ENCODE peak calls at places on chromosomes 4 and X, in five cellular contexts. One of them, this sample, is unnamed.

GRCh38 chr4:42655921-42656735 is 777 bp downstream of the ATP8A1 start:
- DNase-seq in PC-3: peak; percentile 63
- DNase-seq in naive thymus-derived CD4-positive, alpha-beta T cell: peak; percentile 42
- DNase-seq in right lobe of liver: peak; percentile 45
- DNase-seq in pancreas: peak; percentile 23
- DNase-seq in this sample: peak; percentile 78

GRCh38 chrX:135087867-135088266 is 32.5 kb downstream of the ETDB start:
- DNase-seq in PC-3: no peak
- DNase-seq in right lobe of liver: no peak
- DNase-seq in pancreas: no peak
- DNase-seq in naive thymus-derived CD4-positive, alpha-beta T cell: no peak
- DNase-seq in this sample: no peak

GRCh38 chr4:88097301-88097700 is 61.1 kb downstream of the ABCG2 start:
- DNase-seq in right lobe of liver: no peak
- DNase-seq in PC-3: no peak
- DNase-seq in pancreas: no peak
- DNase-seq in naive thymus-derived CD4-positive, alpha-beta T cell: no peak
- DNase-seq in this sample: no peak

GRCh38 chrX:6695717-6696116 is 160.8 kb upstream of the VCX3A start:
- DNase-seq in PC-3: no peak
- DNase-seq in pancreas: no peak
- DNase-seq in naive thymus-derived CD4-positive, alpha-beta T cell: no peak
- DNase-seq in right lobe of liver: no peak
- DNase-seq in this sample: no peak

GRCh38 chrX:101370888-101371504 is 15.0 kb downstream of the BTK start:
- DNase-seq in PC-3: no peak
- DNase-seq in pancreas: no peak
- DNase-seq in naive thymus-derived CD4-positive, alpha-beta T cell: no peak
- DNase-seq in right lobe of liver: no peak
- DNase-seq in this sample: no peak

GRCh38 chrX:85020216-85020615 is 16.5 kb downstream of the APOOL start:
- DNase-seq in right lobe of liver: no peak
- DNase-seq in pancreas: no peak
- DNase-seq in naive thymus-derived CD4-positive, alpha-beta T cell: no peak
- DNase-seq in PC-3: no peak
- DNase-seq in this sample: no peak

GRCh38 chrX:131728295-131729145 is 184.6 kb downstream of the OR13H1 start:
- DNase-seq in right lobe of liver: peak; percentile 46
- DNase-seq in PC-3: no peak
- DNase-seq in naive thymus-derived CD4-positive, alpha-beta T cell: peak; percentile 85
- DNase-seq in pancreas: no peak
- DNase-seq in this sample: peak; percentile 85

GRCh38 chr4:10716163-10716562 is 31.6 kb upstream of the CLNK start:
- DNase-seq in naive thymus-derived CD4-positive, alpha-beta T cell: no peak
- DNase-seq in PC-3: no peak
- DNase-seq in pancreas: no peak
- DNase-seq in right lobe of liver: no peak
- DNase-seq in this sample: no peak

GRCh38 chrX:132493095-132493494 is 4.3 kb upstream of the MBNL3 start:
- DNase-seq in PC-3: no peak
- DNase-seq in right lobe of liver: no peak
- DNase-seq in pancreas: no peak
- DNase-seq in naive thymus-derived CD4-positive, alpha-beta T cell: no peak
- DNase-seq in this sample: no peak

GRCh38 chr4:82017680-82018079 is 356.1 kb downstream of the HNRNPD start:
- DNase-seq in right lobe of liver: no peak
- DNase-seq in pancreas: no peak
- DNase-seq in PC-3: peak; percentile 57
- DNase-seq in naive thymus-derived CD4-positive, alpha-beta T cell: no peak
- DNase-seq in this sample: no peak

GRCh38 chr4:156949373-156949814 is 22.2 kb downstream of the PDGFC start:
- DNase-seq in pancreas: no peak
- DNase-seq in PC-3: peak; percentile 88
- DNase-seq in right lobe of liver: no peak
- DNase-seq in naive thymus-derived CD4-positive, alpha-beta T cell: no peak
- DNase-seq in this sample: no peak

GRCh38 chr4:180827610-180828009 is 1415.6 kb upstream of the TENM3 start:
- DNase-seq in naive thymus-derived CD4-positive, alpha-beta T cell: no peak
- DNase-seq in right lobe of liver: no peak
- DNase-seq in pancreas: no peak
- DNase-seq in PC-3: peak; percentile 23
- DNase-seq in this sample: no peak

GRCh38 chr4:15378055-15378454 is 49.8 kb upstream of the C1QTNF7 start:
- DNase-seq in PC-3: no peak
- DNase-seq in pancreas: no peak
- DNase-seq in right lobe of liver: no peak
- DNase-seq in naive thymus-derived CD4-positive, alpha-beta T cell: no peak
- DNase-seq in this sample: no peak

GRCh38 chr4:88605744-88606143 is 13.5 kb downstream of the HERC3 start:
- DNase-seq in naive thymus-derived CD4-positive, alpha-beta T cell: peak; percentile 18
- DNase-seq in right lobe of liver: no peak
- DNase-seq in PC-3: no peak
- DNase-seq in pancreas: no peak
- DNase-seq in this sample: no peak

GRCh38 chrX:30302957-30303356 is 6.2 kb downstream of the NR0B1 start:
- DNase-seq in naive thymus-derived CD4-positive, alpha-beta T cell: no peak
- DNase-seq in right lobe of liver: peak; percentile 24
- DNase-seq in pancreas: no peak
- DNase-seq in PC-3: peak; percentile 48
- DNase-seq in this sample: no peak

GRCh38 chrX:33415454-33415853 is 204.1 kb upstream of the DMD start:
- DNase-seq in PC-3: no peak
- DNase-seq in pancreas: no peak
- DNase-seq in right lobe of liver: no peak
- DNase-seq in naive thymus-derived CD4-positive, alpha-beta T cell: no peak
- DNase-seq in this sample: no peak

DNA sequence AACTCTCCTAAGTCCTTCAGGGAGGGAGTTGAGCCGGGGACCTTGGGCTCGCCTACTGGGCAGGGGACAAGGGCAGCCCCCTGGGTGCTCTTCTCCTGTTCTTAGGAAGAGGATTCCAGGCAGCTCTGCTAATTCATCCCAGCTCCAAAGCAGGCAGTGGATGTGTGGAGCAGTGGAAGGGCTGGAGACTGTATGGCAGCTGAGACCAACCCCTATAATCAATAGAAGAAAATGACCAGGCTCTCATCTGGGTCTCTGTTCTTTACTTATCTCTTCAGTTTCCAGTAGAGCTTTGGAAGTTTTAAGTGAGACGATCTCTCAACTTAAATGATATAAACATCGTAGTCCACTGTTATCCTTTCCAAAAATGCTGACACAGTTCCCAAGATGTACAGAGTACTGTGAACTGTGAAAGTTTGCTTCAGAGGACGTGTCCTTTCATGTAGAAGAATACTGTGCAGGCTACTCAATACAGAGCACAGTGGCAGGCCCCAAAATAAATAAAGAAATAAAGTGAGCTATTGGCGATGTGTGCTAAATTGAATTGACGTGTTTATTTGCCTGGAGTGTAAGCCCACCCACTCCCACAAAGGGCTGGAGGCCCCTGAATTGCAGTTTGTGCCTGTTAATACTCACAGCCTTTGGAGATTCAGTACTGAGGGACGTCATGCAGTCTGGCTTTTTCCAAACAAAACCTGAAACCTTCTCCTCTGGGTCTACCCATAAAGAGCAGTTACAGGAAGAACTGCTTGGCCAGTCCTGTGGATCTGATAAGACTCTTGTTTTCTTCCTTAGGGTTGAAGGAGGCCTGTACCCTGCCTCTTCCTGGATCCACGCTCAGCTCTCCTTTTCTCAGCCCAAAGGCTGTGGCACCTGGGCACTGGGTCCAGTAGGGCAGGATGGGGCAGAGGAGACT is 66.2 kb downstream of the SOWAHB start:
- DNase-seq in right lobe of liver: no peak
- DNase-seq in PC-3: no peak
- DNase-seq in naive thymus-derived CD4-positive, alpha-beta T cell: no peak
- DNase-seq in pancreas: no peak
- DNase-seq in this sample: no peak
- H3K27ac ChIP-seq in right lobe of liver: peak overlapping the region; percentile 94
- H3K27ac ChIP-seq in PC-3: peak overlapping the region; percentile 60
- H3K27ac ChIP-seq in naive thymus-derived CD4-positive, alpha-beta T cell: no peak overlapping the region
- H3K27ac ChIP-seq in pancreas: peak overlapping the region; percentile 74
- H3K27ac ChIP-seq in this sample: peak overlapping the region; percentile 75

GRCh38 chr4:139815646-139816601 is 150.3 kb downstream of the MGST2 start:
- DNase-seq in pancreas: no peak
- DNase-seq in right lobe of liver: no peak
- DNase-seq in naive thymus-derived CD4-positive, alpha-beta T cell: no peak
- DNase-seq in PC-3: peak; percentile 56
- DNase-seq in this sample: no peak
- H3K27ac ChIP-seq in pancreas: no peak overlapping the region
- H3K27ac ChIP-seq in right lobe of liver: no peak overlapping the region
- H3K27ac ChIP-seq in naive thymus-derived CD4-positive, alpha-beta T cell: no peak overlapping the region
- H3K27ac ChIP-seq in PC-3: peak overlapping the region; percentile 32
- H3K27ac ChIP-seq in this sample: peak overlapping the region; percentile 51

GRCh38 chrX:100048156-100048555 is 361.9 kb downstream of the PCDH19 start:
- DNase-seq in PC-3: no peak
- DNase-seq in right lobe of liver: no peak
- DNase-seq in naive thymus-derived CD4-positive, alpha-beta T cell: no peak
- DNase-seq in pancreas: no peak
- DNase-seq in this sample: no peak
- H3K27ac ChIP-seq in PC-3: no peak overlapping the region
- H3K27ac ChIP-seq in right lobe of liver: no peak overlapping the region
- H3K27ac ChIP-seq in naive thymus-derived CD4-positive, alpha-beta T cell: no peak overlapping the region
- H3K27ac ChIP-seq in pancreas: no peak overlapping the region
- H3K27ac ChIP-seq in this sample: no peak overlapping the region

DNA sequence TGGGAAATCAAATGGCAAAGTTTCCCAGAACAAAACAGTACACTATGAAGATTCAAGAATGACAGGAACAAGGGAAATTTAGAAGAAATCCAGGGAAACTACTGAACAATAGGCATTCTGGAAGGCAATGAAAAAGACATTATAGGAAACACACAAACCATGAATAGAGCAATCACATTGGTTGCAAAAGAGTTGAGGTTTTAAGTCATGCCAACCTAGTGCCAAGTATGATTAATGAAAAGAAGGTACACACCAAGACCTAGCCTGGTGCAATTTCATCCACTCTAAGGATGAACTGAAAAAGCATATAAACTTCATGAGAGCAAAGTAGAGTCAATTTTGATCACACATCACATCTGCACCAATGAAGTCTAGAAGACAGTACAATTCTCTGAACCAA is 326.9 kb downstream of the PDHA2 start:
- DNase-seq in pancreas: no peak
- DNase-seq in right lobe of liver: no peak
- DNase-seq in naive thymus-derived CD4-positive, alpha-beta T cell: no peak
- DNase-seq in PC-3: no peak
- DNase-seq in this sample: no peak
- H3K27ac ChIP-seq in pancreas: no peak overlapping the region
- H3K27ac ChIP-seq in right lobe of liver: no peak overlapping the region
- H3K27ac ChIP-seq in naive thymus-derived CD4-positive, alpha-beta T cell: no peak overlapping the region
- H3K27ac ChIP-seq in PC-3: no peak overlapping the region
- H3K27ac ChIP-seq in this sample: no peak overlapping the region

GRCh38 chrX:124194903-124195302 is 137.6 kb upstream of the TEX13D start:
- DNase-seq in PC-3: no peak
- DNase-seq in pancreas: no peak
- DNase-seq in naive thymus-derived CD4-positive, alpha-beta T cell: no peak
- DNase-seq in right lobe of liver: no peak
- DNase-seq in this sample: no peak
- H3K27ac ChIP-seq in PC-3: no peak overlapping the region
- H3K27ac ChIP-seq in pancreas: no peak overlapping the region
- H3K27ac ChIP-seq in naive thymus-derived CD4-positive, alpha-beta T cell: no peak overlapping the region
- H3K27ac ChIP-seq in right lobe of liver: no peak overlapping the region
- H3K27ac ChIP-seq in this sample: peak overlapping the region; percentile 46

DNA sequence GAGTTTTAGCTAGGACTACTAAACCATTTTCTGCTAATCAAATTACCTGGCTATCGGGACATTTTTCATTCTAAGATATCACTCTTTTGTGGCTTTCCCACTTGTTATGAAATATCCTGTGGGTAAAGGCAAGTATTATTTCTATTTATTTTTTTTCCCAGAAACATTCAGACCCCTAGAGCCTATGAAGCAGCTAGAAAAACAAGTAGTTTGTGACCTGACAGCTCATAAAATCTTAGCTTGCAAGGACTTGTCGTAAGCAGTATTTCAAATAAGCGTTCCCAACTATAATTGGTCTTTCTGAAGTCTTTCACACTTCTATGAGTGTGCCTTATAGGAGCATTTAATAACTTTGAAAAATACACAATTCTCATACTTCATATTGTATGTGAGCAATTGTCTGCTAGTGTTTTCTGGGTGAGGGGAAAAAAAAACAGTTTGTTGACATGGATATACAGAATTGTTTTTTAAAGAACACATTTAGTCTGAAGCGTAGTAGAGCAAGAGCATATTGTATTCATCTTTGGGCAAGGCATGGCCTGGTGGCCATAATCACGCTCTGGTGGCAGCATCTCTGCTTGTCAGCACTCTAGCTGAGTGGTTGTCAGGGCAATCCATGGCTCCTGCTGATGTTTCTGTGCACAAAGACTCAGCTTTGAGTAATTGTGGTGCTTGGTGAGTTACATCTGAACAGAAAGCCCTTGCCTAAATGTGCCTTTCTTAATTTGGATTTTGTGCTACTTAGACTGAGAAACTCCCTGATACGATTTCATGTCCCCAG is 2.6 kb downstream of the MCUB start:
- DNase-seq in right lobe of liver: no peak
- DNase-seq in naive thymus-derived CD4-positive, alpha-beta T cell: no peak
- DNase-seq in pancreas: no peak
- DNase-seq in PC-3: no peak
- DNase-seq in this sample: no peak
- H3K27ac ChIP-seq in right lobe of liver: no peak overlapping the region
- H3K27ac ChIP-seq in naive thymus-derived CD4-positive, alpha-beta T cell: peak overlapping the region; percentile 96
- H3K27ac ChIP-seq in pancreas: no peak overlapping the region
- H3K27ac ChIP-seq in PC-3: no peak overlapping the region
- H3K27ac ChIP-seq in this sample: no peak overlapping the region

GRCh38 chrX:39012561-39013209 is 211.4 kb downstream of the MID1IP1 start:
- DNase-seq in naive thymus-derived CD4-positive, alpha-beta T cell: no peak
- DNase-seq in right lobe of liver: no peak
- DNase-seq in pancreas: no peak
- DNase-seq in PC-3: peak; percentile 27
- DNase-seq in this sample: no peak
- H3K27ac ChIP-seq in naive thymus-derived CD4-positive, alpha-beta T cell: no peak overlapping the region
- H3K27ac ChIP-seq in right lobe of liver: no peak overlapping the region
- H3K27ac ChIP-seq in pancreas: no peak overlapping the region
- H3K27ac ChIP-seq in PC-3: peak overlapping the region; percentile 93
- H3K27ac ChIP-seq in this sample: no peak overlapping the region

This sample was measured in coronary artery.